ENCODE peak calls at places on chromosomes 11 and 22, in five cellular contexts. L, N, T, Q and X are unnamed samples.

GRCh38 chr11:78715639-78716311 is 141.1 kb upstream of the NARS2 start:
- DNase-seq in T (peak; percentile 89), N (peak; percentile 47), L (no peak), Q (peak; percentile 89), X (no peak)

GRCh38 chr22:27046126-27046525 is 388.7 kb downstream of the MIAT start:
- DNase-seq in T (peak; percentile 8), N (no peak), L (no peak), Q (no peak), X (no peak)

GRCh38 chr22:36986242-36986821 is 32.9 kb downstream of the TST start:
- DNase-seq in Q (peak; percentile 19), T (no peak), L (no peak), N (peak; percentile 63), X (no peak)

GRCh38 chr11:118263109-118263508 is 988 bp downstream of the MPZL2 start:
- DNase-seq in Q (no peak), L (no peak), N (no peak), T (no peak), X (no peak)

GRCh38 chr11:83852775-83853442 is 566.7 kb upstream of the CCDC90B start:
- DNase-seq in T (no peak), Q (no peak), L (no peak), N (no peak), X (no peak)

GRCh38 chr11:116499396-116500001 is 273.3 kb downstream of the BUD13 start:
- DNase-seq in L (no peak), Q (peak; percentile 74), T (peak; percentile 95), N (peak; percentile 59), X (peak; percentile 8)

GRCh38 chr11:2464451-2465165 is 19.8 kb downstream of the KCNQ1 start:
- DNase-seq in Q (no peak), T (no peak), L (no peak), N (no peak), X (no peak)

GRCh38 chr22:43110444-43110926 is at the start of gene BIK:
- DNase-seq in Q (peak; percentile 59), L (no peak), N (peak; percentile 22), T (no peak), X (peak; percentile 35)

GRCh38 chr11:61061081-61061826 is 41.0 kb upstream of the CD5 start:
- DNase-seq in T (no peak), L (no peak), N (peak; percentile 81), Q (peak; percentile 30), X (peak; percentile 44)

GRCh38 chr11:110903830-110904229 is 191.6 kb upstream of the ARHGAP20 start:
- DNase-seq in N (no peak), T (peak; percentile 86), Q (no peak), L (peak; percentile 75), X (no peak)

GRCh38 chr11:74871037-74871436 is 77.9 kb downstream of the XRRA1 start:
- DNase-seq in Q (no peak), N (no peak), L (no peak), T (no peak), X (no peak)

GRCh38 chr11:16993495-16993894 is 20.7 kb downstream of the PLEKHA7 start:
- DNase-seq in N (no peak), Q (no peak), T (no peak), L (peak; percentile 68), X (no peak)

GRCh38 chr22:43446881-43447280 is 35.1 kb downstream of the MPPED1 start:
- DNase-seq in N (no peak), T (peak; percentile 80), Q (no peak), L (peak; percentile 88), X (no peak)